ENCODE peak calls at places on chromosome 17, in seven cellular contexts. One of them, this sample, is unnamed.

GRCh38 chr17:2591040-2591640 is 2.3 kb upstream of the PAFAH1B1 start:
- DNase-seq in H9: no peak
- DNase-seq in trophoblast cell: peak
- DNase-seq in neuronal stem cell: no peak
- DNase-seq in mesendoderm: no peak
- DNase-seq in mesenchymal stem cell: no peak
- DNase-seq in H1: no peak
- DNase-seq in this sample: no peak

GRCh38 chr17:63950940-63951907 is 19.1 kb upstream of the CD79B start:
- DNase-seq in mesendoderm: peak
- DNase-seq in H1: no peak
- DNase-seq in trophoblast cell: peak
- DNase-seq in mesenchymal stem cell: no peak
- DNase-seq in neuronal stem cell: no peak
- DNase-seq in H9: peak
- DNase-seq in this sample: no peak

GRCh38 chr17:68356520-68356919 is 65.2 kb downstream of the ARSG start:
- DNase-seq in H9: no peak
- DNase-seq in mesendoderm: no peak
- DNase-seq in H1: no peak
- DNase-seq in mesenchymal stem cell: no peak
- DNase-seq in neuronal stem cell: no peak
- DNase-seq in trophoblast cell: no peak
- DNase-seq in this sample: no peak

GRCh38 chr17:19237389-19238166 is 412 bp downstream of the EPN2 start:
- DNase-seq in H1: no peak
- DNase-seq in mesendoderm: peak
- DNase-seq in mesenchymal stem cell: peak
- DNase-seq in H9: peak
- DNase-seq in trophoblast cell: no peak
- DNase-seq in neuronal stem cell: peak
- DNase-seq in this sample: no peak

GRCh38 chr17:83119987-83120864 is 40.8 kb downstream of the METRNL start:
- DNase-seq in mesenchymal stem cell: peak
- DNase-seq in mesendoderm: peak
- DNase-seq in neuronal stem cell: no peak
- DNase-seq in H9: no peak
- DNase-seq in H1: no peak
- DNase-seq in trophoblast cell: no peak
- DNase-seq in this sample: no peak

GRCh38 chr17:5264930-5265329 is 17.2 kb upstream of the RABEP1 start:
- DNase-seq in trophoblast cell: peak
- DNase-seq in H9: no peak
- DNase-seq in neuronal stem cell: no peak
- DNase-seq in mesendoderm: no peak
- DNase-seq in mesenchymal stem cell: no peak
- DNase-seq in H1: no peak
- DNase-seq in this sample: no peak

GRCh38 chr17:8629371-8630226 is 926 bp downstream of the MYH10 start:
- DNase-seq in mesenchymal stem cell: peak
- DNase-seq in H9: peak
- DNase-seq in neuronal stem cell: no peak
- DNase-seq in mesendoderm: peak
- DNase-seq in trophoblast cell: no peak
- DNase-seq in H1: no peak
- DNase-seq in this sample: no peak

GRCh38 chr17:31587462-31587861 is 196.0 kb downstream of the RAB11FIP4 start:
- DNase-seq in neuronal stem cell: no peak
- DNase-seq in trophoblast cell: no peak
- DNase-seq in mesendoderm: no peak
- DNase-seq in H1: no peak
- DNase-seq in mesenchymal stem cell: no peak
- DNase-seq in H9: no peak
- DNase-seq in this sample: no peak

GRCh38 chr17:17606416-17607000 is 15.0 kb upstream of the PEMT start:
- DNase-seq in H9: no peak
- DNase-seq in trophoblast cell: no peak
- DNase-seq in neuronal stem cell: no peak
- DNase-seq in H1: no peak
- DNase-seq in mesenchymal stem cell: peak
- DNase-seq in mesendoderm: no peak
- DNase-seq in this sample: no peak

GRCh38 chr17:64245218-64246145 is 17.6 kb downstream of the TEX2 start:
- DNase-seq in mesendoderm: no peak
- DNase-seq in trophoblast cell: no peak
- DNase-seq in H9: no peak
- DNase-seq in neuronal stem cell: no peak
- DNase-seq in H1: no peak
- DNase-seq in mesenchymal stem cell: no peak
- DNase-seq in this sample: peak

GRCh38 chr17:50767030-50767429 is 288 bp downstream of the ANKRD40CL start:
- DNase-seq in mesendoderm: no peak
- DNase-seq in neuronal stem cell: no peak
- DNase-seq in mesenchymal stem cell: no peak
- DNase-seq in trophoblast cell: no peak
- DNase-seq in H9: no peak
- DNase-seq in H1: no peak
- DNase-seq in this sample: no peak

GRCh38 chr17:35612924-35613521 is 25.9 kb downstream of the AP2B1 start:
- DNase-seq in mesendoderm: peak
- DNase-seq in trophoblast cell: peak
- DNase-seq in neuronal stem cell: peak
- DNase-seq in mesenchymal stem cell: peak
- DNase-seq in H1: no peak
- DNase-seq in H9: no peak
- DNase-seq in this sample: peak

GRCh38 chr17:21013983-21014382 is 28.8 kb downstream of the USP22 start:
- DNase-seq in H1: no peak
- DNase-seq in trophoblast cell: no peak
- DNase-seq in mesendoderm: no peak
- DNase-seq in mesenchymal stem cell: no peak
- DNase-seq in neuronal stem cell: no peak
- DNase-seq in H9: no peak
- DNase-seq in this sample: no peak

GRCh38 chr17:8997994-8998628 is 23.2 kb upstream of the NTN1 start:
- DNase-seq in H9: peak
- DNase-seq in mesenchymal stem cell: peak
- DNase-seq in H1: no peak
- DNase-seq in mesendoderm: peak
- DNase-seq in neuronal stem cell: peak
- DNase-seq in trophoblast cell: peak
- DNase-seq in this sample: peak

GRCh38 chr17:80980397-80981061 is 11.1 kb upstream of the CHMP6 start:
- DNase-seq in mesendoderm: peak
- DNase-seq in neuronal stem cell: no peak
- DNase-seq in H1: no peak
- DNase-seq in H9: no peak
- DNase-seq in mesenchymal stem cell: peak
- DNase-seq in trophoblast cell: no peak
- DNase-seq in this sample: peak
- H2AK5ac ChIP-seq in mesendoderm: no peak
- H2AK5ac ChIP-seq in neuronal stem cell: no peak
- H2AK5ac ChIP-seq in H1: peak
- H2AK5ac ChIP-seq in H9: no peak
- H2AK5ac ChIP-seq in mesenchymal stem cell: no peak
- H2AK5ac ChIP-seq in trophoblast cell: no peak
- H2AK5ac ChIP-seq in this sample: peak

GRCh38 chr17:6716736-6717135 is 3.6 kb upstream of the SLC13A5 start:
- DNase-seq in mesendoderm: no peak
- DNase-seq in H1: no peak
- DNase-seq in H9: no peak
- DNase-seq in neuronal stem cell: no peak
- DNase-seq in mesenchymal stem cell: no peak
- DNase-seq in trophoblast cell: no peak
- DNase-seq in this sample: no peak

GRCh38 chr17:6724009-6724408 is 10.8 kb upstream of the SLC13A5 start:
- DNase-seq in neuronal stem cell: no peak
- DNase-seq in H1: no peak
- DNase-seq in H9: no peak
- DNase-seq in mesenchymal stem cell: no peak
- DNase-seq in trophoblast cell: no peak
- DNase-seq in mesendoderm: no peak
- DNase-seq in this sample: no peak

DNA sequence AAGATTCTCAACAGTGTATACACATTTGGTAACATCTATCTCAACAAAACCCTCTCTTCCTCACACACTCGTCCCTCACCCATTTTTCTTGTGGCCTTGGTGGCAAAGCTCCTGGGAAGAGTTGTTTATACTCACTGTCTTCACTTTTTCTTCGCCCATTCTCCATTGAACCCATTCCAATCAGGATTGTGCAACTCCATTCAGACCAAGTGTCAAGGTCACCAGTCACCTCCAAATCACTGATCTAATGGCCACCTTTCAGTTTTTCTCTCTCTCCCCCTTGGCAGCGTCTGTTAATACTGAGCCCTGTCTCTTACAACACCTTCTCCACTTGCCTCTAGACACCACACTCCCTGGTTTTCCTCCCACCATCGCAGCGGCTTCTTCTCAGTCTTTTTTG is 8.6 kb upstream of the SLC13A5 start:
- DNase-seq in H9: no peak
- DNase-seq in mesendoderm: no peak
- DNase-seq in trophoblast cell: no peak
- DNase-seq in neuronal stem cell: no peak
- DNase-seq in H1: no peak
- DNase-seq in mesenchymal stem cell: no peak
- DNase-seq in this sample: no peak
- H2AK5ac ChIP-seq in H9: no peak
- H2AK5ac ChIP-seq in mesendoderm: no peak
- H2AK5ac ChIP-seq in trophoblast cell: no peak
- H2AK5ac ChIP-seq in neuronal stem cell: no peak
- H2AK5ac ChIP-seq in H1: no peak
- H2AK5ac ChIP-seq in mesenchymal stem cell: no peak
- H2AK5ac ChIP-seq in this sample: no peak

GRCh38 chr17:57315061-57315851 is 58.9 kb downstream of the MSI2 start:
- DNase-seq in H1: no peak
- DNase-seq in H9: no peak
- DNase-seq in mesendoderm: no peak
- DNase-seq in mesenchymal stem cell: no peak
- DNase-seq in trophoblast cell: no peak
- DNase-seq in neuronal stem cell: no peak
- DNase-seq in this sample: no peak

GRCh38 chr17:57316361-57316760 is 60.0 kb downstream of the MSI2 start:
- DNase-seq in mesenchymal stem cell: no peak
- DNase-seq in H1: no peak
- DNase-seq in trophoblast cell: no peak
- DNase-seq in neuronal stem cell: no peak
- DNase-seq in H9: no peak
- DNase-seq in mesendoderm: no peak
- DNase-seq in this sample: no peak

GRCh38 chr17:57313276-57313835 is 57.0 kb downstream of the MSI2 start:
- DNase-seq in mesenchymal stem cell: no peak
- DNase-seq in H9: no peak
- DNase-seq in trophoblast cell: no peak
- DNase-seq in mesendoderm: no peak
- DNase-seq in neuronal stem cell: no peak
- DNase-seq in H1: no peak
- DNase-seq in this sample: no peak

GRCh38 chr17:57319806-57320205 is 63.5 kb downstream of the MSI2 start:
- DNase-seq in H9: no peak
- DNase-seq in trophoblast cell: no peak
- DNase-seq in H1: no peak
- DNase-seq in neuronal stem cell: no peak
- DNase-seq in mesenchymal stem cell: no peak
- DNase-seq in mesendoderm: no peak
- DNase-seq in this sample: no peak

DNA sequence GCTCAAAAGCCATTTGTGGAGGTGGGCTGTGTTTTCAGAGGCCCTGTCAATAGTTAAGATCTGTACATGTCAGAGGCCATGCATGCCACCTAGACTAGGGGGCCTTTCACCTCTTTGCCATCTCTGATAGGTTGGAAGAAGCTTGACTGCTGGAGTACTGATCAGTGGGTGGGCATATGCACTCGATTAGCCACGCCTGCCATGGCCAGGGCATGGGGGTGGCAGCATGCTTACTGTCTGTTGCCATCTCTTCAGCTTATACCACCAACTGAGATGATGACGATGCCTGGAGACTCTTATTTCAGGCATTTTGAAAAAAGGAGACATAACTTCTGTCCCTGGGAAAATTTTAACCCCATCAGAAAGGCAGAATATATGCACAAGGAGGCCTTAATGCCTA is 60.7 kb downstream of the MSI2 start:
- DNase-seq in H9: no peak
- DNase-seq in mesenchymal stem cell: no peak
- DNase-seq in neuronal stem cell: no peak
- DNase-seq in H1: no peak
- DNase-seq in trophoblast cell: no peak
- DNase-seq in mesendoderm: no peak
- DNase-seq in this sample: no peak
- H2AK5ac ChIP-seq in H9: no peak
- H2AK5ac ChIP-seq in mesenchymal stem cell: no peak
- H2AK5ac ChIP-seq in neuronal stem cell: no peak
- H2AK5ac ChIP-seq in H1: no peak
- H2AK5ac ChIP-seq in trophoblast cell: no peak
- H2AK5ac ChIP-seq in mesendoderm: no peak
- H2AK5ac ChIP-seq in this sample: no peak

GRCh38 chr17:80497726-80498241 is 21.4 kb upstream of the NPTX1 start:
- DNase-seq in neuronal stem cell: no peak
- DNase-seq in mesenchymal stem cell: no peak
- DNase-seq in mesendoderm: no peak
- DNase-seq in H9: no peak
- DNase-seq in trophoblast cell: no peak
- DNase-seq in H1: no peak
- DNase-seq in this sample: no peak
- H2AK5ac ChIP-seq in neuronal stem cell: no peak
- H2AK5ac ChIP-seq in mesenchymal stem cell: no peak
- H2AK5ac ChIP-seq in mesendoderm: no peak
- H2AK5ac ChIP-seq in H9: no peak
- H2AK5ac ChIP-seq in trophoblast cell: no peak
- H2AK5ac ChIP-seq in H1: peak
- H2AK5ac ChIP-seq in this sample: peak

DNA sequence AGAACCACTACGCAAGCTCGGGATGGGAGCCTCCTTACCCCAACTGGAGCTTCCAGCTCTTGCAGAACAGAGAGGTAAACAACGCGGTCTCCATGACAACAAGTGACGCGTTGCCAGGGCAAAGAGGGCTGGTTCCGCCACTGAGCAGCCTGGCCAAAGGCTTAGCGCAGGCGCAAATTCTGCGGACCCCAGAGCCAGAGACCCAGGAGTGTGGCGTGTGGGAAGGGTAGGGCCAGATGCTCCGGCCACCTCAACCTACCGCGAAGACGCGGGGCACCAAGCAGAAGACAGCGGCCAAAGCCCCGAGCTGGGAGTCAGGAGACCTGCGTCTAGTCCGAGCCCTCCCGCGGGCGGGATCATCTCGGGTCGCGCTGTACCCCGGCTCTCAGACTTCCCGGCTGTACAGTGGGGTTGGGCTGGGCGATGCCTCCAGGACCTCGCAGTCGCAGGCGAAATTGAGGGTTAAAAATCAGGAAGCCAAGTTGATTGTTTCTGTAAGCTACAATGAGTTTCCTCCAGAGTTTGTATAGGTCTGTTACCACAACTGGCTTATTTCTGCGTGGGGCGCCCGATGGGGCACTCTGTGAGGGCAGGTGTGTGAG is at the start of gene TEKT1:
- DNase-seq in H9: peak
- DNase-seq in H1: peak
- DNase-seq in mesendoderm: peak
- DNase-seq in trophoblast cell: peak
- DNase-seq in neuronal stem cell: peak
- DNase-seq in mesenchymal stem cell: peak
- DNase-seq in this sample: peak
- H2AK5ac ChIP-seq in H9: no peak
- H2AK5ac ChIP-seq in H1: no peak
- H2AK5ac ChIP-seq in mesendoderm: no peak
- H2AK5ac ChIP-seq in trophoblast cell: no peak
- H2AK5ac ChIP-seq in neuronal stem cell: no peak
- H2AK5ac ChIP-seq in mesenchymal stem cell: no peak
- H2AK5ac ChIP-seq in this sample: no peak

This sample was measured in IMR-90.